ENCODE peak calls at places on chromosomes 2 and 18, in four cellular contexts. One of them, this sample, is unnamed.

GRCh38 chr2:99722726-99723125 is 232.9 kb upstream of the REV1 start:
- DNase-seq in K562: no peak
- DNase-seq in GM12878: no peak
- DNase-seq in HepG2: no peak
- DNase-seq in this sample: no peak

GRCh38 chr2:218746470-218746795 is 35.5 kb upstream of the CYP27A1 start:
- DNase-seq in K562: no peak
- DNase-seq in GM12878: no peak
- DNase-seq in HepG2: no peak
- DNase-seq in this sample: no peak

GRCh38 chr18:23593720-23594119 is 7.4 kb upstream of the NPC1 start:
- DNase-seq in K562: no peak
- DNase-seq in GM12878: no peak
- DNase-seq in HepG2: no peak
- DNase-seq in this sample: peak; percentile 72

GRCh38 chr2:121697108-121697631 is 39.5 kb downstream of the NIFK start:
- DNase-seq in K562: no peak
- DNase-seq in GM12878: no peak
- DNase-seq in HepG2: no peak
- DNase-seq in this sample: peak; percentile 50

GRCh38 chr2:3195865-3196504 is 181.6 kb downstream of the EIPR1 start:
- DNase-seq in K562: no peak
- DNase-seq in GM12878: no peak
- DNase-seq in HepG2: no peak
- DNase-seq in this sample: no peak

GRCh38 chr18:23825978-23826405 is 136.7 kb downstream of the LAMA3 start:
- DNase-seq in K562: no peak
- DNase-seq in GM12878: no peak
- DNase-seq in HepG2: no peak
- DNase-seq in this sample: peak; percentile 89

GRCh38 chr18:75218524-75218923 is 7.9 kb downstream of the TSHZ1 start:
- DNase-seq in K562: no peak
- DNase-seq in GM12878: no peak
- DNase-seq in HepG2: no peak
- DNase-seq in this sample: no peak

GRCh38 chr2:124283090-124283489 is 258.0 kb downstream of the CNTNAP5 start:
- DNase-seq in K562: no peak
- DNase-seq in GM12878: no peak
- DNase-seq in HepG2: no peak
- DNase-seq in this sample: no peak

GRCh38 chr2:238568455-238569414 is 142.0 kb downstream of the ASB1 start:
- DNase-seq in K562: no peak
- DNase-seq in GM12878: no peak
- DNase-seq in HepG2: no peak
- DNase-seq in this sample: no peak

GRCh38 chr2:217289153-217289908 is 429.5 kb upstream of the TNP1 start:
- DNase-seq in K562: no peak
- DNase-seq in GM12878: no peak
- DNase-seq in HepG2: no peak
- DNase-seq in this sample: no peak

GRCh38 chr2:27202829-27203228 is 9.0 kb upstream of the ATRAID start:
- DNase-seq in K562: no peak
- DNase-seq in GM12878: no peak
- DNase-seq in HepG2: no peak
- DNase-seq in this sample: no peak

GRCh38 chr18:54696616-54697293 is 105.7 kb downstream of the DYNAP start:
- DNase-seq in K562: no peak
- DNase-seq in GM12878: no peak
- DNase-seq in HepG2: no peak
- DNase-seq in this sample: no peak

GRCh38 chr18:49023281-49023937 is 72.6 kb upstream of the SMAD7 start:
- DNase-seq in K562: no peak
- DNase-seq in GM12878: no peak
- DNase-seq in HepG2: no peak
- DNase-seq in this sample: no peak

GRCh38 chr2:182318466-182319309 is 108.1 kb downstream of the PDE1A start:
- DNase-seq in K562: no peak
- DNase-seq in GM12878: no peak
- DNase-seq in HepG2: no peak
- DNase-seq in this sample: peak; percentile 45

GRCh38 chr2:190497428-190497827 is 37.1 kb downstream of the NEMP2 start:
- DNase-seq in K562: no peak
- DNase-seq in GM12878: no peak
- DNase-seq in HepG2: peak; percentile 29
- DNase-seq in this sample: no peak

GRCh38 chr2:32553829-32554432 is 73.9 kb upstream of the TTC27 start:
- DNase-seq in K562: peak; percentile 43
- DNase-seq in GM12878: peak; percentile 19
- DNase-seq in HepG2: peak; percentile 43
- DNase-seq in this sample: peak; percentile 63

GRCh38 chr2:23624378-23624777 is 239.4 kb downstream of the KLHL29 start:
- DNase-seq in K562: peak; percentile 69
- DNase-seq in GM12878: no peak
- DNase-seq in HepG2: peak; percentile 28
- DNase-seq in this sample: no peak

GRCh38 chr2:33215299-33215698 is 261.1 kb upstream of the RASGRP3 start:
- DNase-seq in K562: no peak
- DNase-seq in GM12878: no peak
- DNase-seq in HepG2: no peak
- DNase-seq in this sample: peak; percentile 48

GRCh38 chr18:73719611-73720010 is 428.0 kb downstream of the FBXO15 start:
- DNase-seq in K562: no peak
- DNase-seq in GM12878: no peak
- DNase-seq in HepG2: no peak
- DNase-seq in this sample: no peak

GRCh38 chr2:36597532-36598377 is at the start of gene FEZ2:
- DNase-seq in K562: peak; percentile 93
- DNase-seq in GM12878: peak; percentile 24
- DNase-seq in HepG2: peak; percentile 80
- DNase-seq in this sample: peak; percentile 73

GRCh38 chr2:229152784-229153183 is 118.3 kb downstream of the PID1 start:
- DNase-seq in K562: no peak
- DNase-seq in GM12878: no peak
- DNase-seq in HepG2: no peak
- DNase-seq in this sample: no peak

GRCh38 chr2:221415789-221416188 is 156.3 kb downstream of the EPHA4 start:
- DNase-seq in K562: no peak
- DNase-seq in GM12878: no peak
- DNase-seq in HepG2: no peak
- DNase-seq in this sample: no peak

GRCh38 chr18:25019946-25020345 is 332.0 kb downstream of the ZNF521 start:
- DNase-seq in K562: no peak
- DNase-seq in GM12878: no peak
- DNase-seq in HepG2: no peak
- DNase-seq in this sample: no peak

GRCh38 chr2:36371963-36372391 is 16.4 kb downstream of the CRIM1 start:
- DNase-seq in K562: no peak
- DNase-seq in GM12878: no peak
- DNase-seq in HepG2: peak; percentile 73
- DNase-seq in this sample: peak; percentile 83

GRCh38 chr2:61421611-61422010 is 49.3 kb downstream of the USP34 start:
- DNase-seq in K562: no peak
- DNase-seq in GM12878: no peak
- DNase-seq in HepG2: no peak
- DNase-seq in this sample: peak; percentile 15

GRCh38 chr2:128279786-128280701 is 38.6 kb downstream of the HS6ST1 start:
- DNase-seq in K562: no peak
- DNase-seq in GM12878: no peak
- DNase-seq in HepG2: no peak
- DNase-seq in this sample: no peak

GRCh38 chr2:230593765-230594164 is 118.9 kb upstream of the CAB39 start:
- DNase-seq in K562: no peak
- DNase-seq in GM12878: no peak
- DNase-seq in HepG2: no peak
- DNase-seq in this sample: no peak

GRCh38 chr2:197708331-197708730 is 3.2 kb downstream of the MARS2 start:
- DNase-seq in K562: no peak
- DNase-seq in GM12878: no peak
- DNase-seq in HepG2: peak; percentile 44
- DNase-seq in this sample: peak; percentile 16

GRCh38 chr2:206198677-206199076 is 39.0 kb downstream of the EEF1B2 start:
- DNase-seq in K562: no peak
- DNase-seq in GM12878: no peak
- DNase-seq in HepG2: no peak
- DNase-seq in this sample: no peak

GRCh38 chr2:152762202-152762601 is 43.8 kb downstream of the ARL6IP6 start:
- DNase-seq in K562: no peak
- DNase-seq in GM12878: no peak
- DNase-seq in HepG2: no peak
- DNase-seq in this sample: no peak

GRCh38 chr2:10254373-10255188 is 48.1 kb upstream of the HPCAL1 start:
- DNase-seq in K562: peak; percentile 79
- DNase-seq in GM12878: no peak
- DNase-seq in HepG2: no peak
- DNase-seq in this sample: no peak

GRCh38 chr18:57881818-57882413 is 78.8 kb upstream of the ATP8B1 start:
- DNase-seq in K562: peak; percentile 41
- DNase-seq in GM12878: peak; percentile 32
- DNase-seq in HepG2: peak; percentile 75
- DNase-seq in this sample: peak; percentile 83

GRCh38 chr2:75466708-75467311 is 93.9 kb downstream of the EVA1A start:
- DNase-seq in K562: peak; percentile 68
- DNase-seq in GM12878: no peak
- DNase-seq in HepG2: peak; percentile 39
- DNase-seq in this sample: peak; percentile 18

GRCh38 chr2:128779301-128780095 is 460.8 kb upstream of the HS6ST1 start:
- DNase-seq in K562: no peak
- DNase-seq in GM12878: no peak
- DNase-seq in HepG2: no peak
- DNase-seq in this sample: no peak

GRCh38 chr2:100246163-100247145 is 75.8 kb downstream of the LONRF2 start:
- DNase-seq in K562: peak; percentile 64
- DNase-seq in GM12878: no peak
- DNase-seq in HepG2: peak; percentile 27
- DNase-seq in this sample: peak; percentile 27

GRCh38 chr2:214255046-214255445 is 155.8 kb upstream of the VWC2L start:
- DNase-seq in K562: no peak
- DNase-seq in GM12878: no peak
- DNase-seq in HepG2: no peak
- DNase-seq in this sample: no peak

GRCh38 chr2:110678457-110679336 is 834 bp upstream of the BUB1 start:
- DNase-seq in K562: peak; percentile 44
- DNase-seq in GM12878: no peak
- DNase-seq in HepG2: no peak
- DNase-seq in this sample: peak; percentile 50
- TF ChIP-seq MAX in K562: no peak
- TF ChIP-seq MAX in GM12878: peak; percentile 12
- TF ChIP-seq MAX in HepG2: no peak
- TF ChIP-seq MAX in this sample: no peak

GRCh38 chr2:17051558-17051957 is 385.9 kb upstream of the CYRIA start:
- DNase-seq in K562: no peak
- DNase-seq in GM12878: no peak
- DNase-seq in HepG2: no peak
- DNase-seq in this sample: no peak
- TF ChIP-seq POLR2AphosphoS5 in K562: no peak
- TF ChIP-seq POLR2AphosphoS5 in GM12878: no peak
- TF ChIP-seq POLR2AphosphoS5 in HepG2: no peak
- TF ChIP-seq POLR2AphosphoS5 in this sample: no peak

GRCh38 chr2:192578780-192579179 is 384.0 kb upstream of the TMEFF2 start:
- DNase-seq in K562: no peak
- DNase-seq in GM12878: no peak
- DNase-seq in HepG2: peak; percentile 52
- DNase-seq in this sample: no peak
- TF ChIP-seq MYC in K562: no peak
- TF ChIP-seq MYC in GM12878: no peak
- TF ChIP-seq MYC in HepG2: no peak
- TF ChIP-seq MYC in this sample: no peak

GRCh38 chr2:143171817-143172216 is 42.6 kb downstream of the ARHGAP15 start:
- DNase-seq in K562: no peak
- DNase-seq in GM12878: no peak
- DNase-seq in HepG2: no peak
- DNase-seq in this sample: no peak
- TF ChIP-seq MAX in K562: no peak
- TF ChIP-seq MAX in GM12878: no peak
- TF ChIP-seq MAX in HepG2: no peak
- TF ChIP-seq MAX in this sample: no peak